ENCODE peak calls at places on chromosomes 2 and 18, in four cellular contexts. D is RWPE1, G is foreskin fibroblast, R is AG09309. K is an unnamed sample.

GRCh38 chr2:207805566-207806226 is 36.0 kb upstream of the FZD5 start:
- DNase-seq in G (no peak), D (peak; percentile 45), R (no peak), K (no peak)

GRCh38 chr18:3321133-3321812 is 59.3 kb downstream of the MYL12B start:
- DNase-seq in R (peak; percentile 53), D (peak; percentile 95), G (peak; percentile 88), K (no peak)

GRCh38 chr2:164430166-164430783 is 191.0 kb downstream of the GRB14 start:
- DNase-seq in G (peak; percentile 53), R (peak; percentile 7), D (peak; percentile 30), K (no peak)

GRCh38 chr2:129831018-129831417 is 148.4 kb upstream of the RAB6C start:
- DNase-seq in G (no peak), R (no peak), D (no peak), K (no peak)

GRCh38 chr2:217987391-217987790 is 15.4 kb downstream of the TNS1 start:
- DNase-seq in R (no peak), G (no peak), D (no peak), K (no peak)

GRCh38 chr18:57210101-57210661 is 63.3 kb downstream of the BOD1L2 start:
- DNase-seq in D (peak; percentile 72), G (peak; percentile 80), R (peak; percentile 38), K (no peak)

GRCh38 chr2:219563271-219563928 is 7.9 kb downstream of the OBSL1 start:
- DNase-seq in D (no peak), R (no peak), G (no peak), K (no peak)

GRCh38 chr18:59691046-59691395 is 6.2 kb downstream of the CCBE1 start:
- DNase-seq in R (no peak), D (no peak), G (peak; percentile 95), K (no peak)

GRCh38 chr2:21454839-21455238 is 331.1 kb downstream of the TDRD15 start:
- DNase-seq in D (no peak), G (no peak), R (no peak), K (no peak)

GRCh38 chr18:3595282-3596273 is 145.6 kb downstream of the TGIF1 start:
- DNase-seq in D (peak; percentile 78), G (peak; percentile 95), R (peak; percentile 92), K (peak; percentile 51)

GRCh38 chr18:22214731-22215528 is 45.5 kb downstream of the GATA6 start:
- DNase-seq in R (no peak), D (peak; percentile 29), G (peak; percentile 16), K (no peak)

GRCh38 chr2:206920310-206920709 is 19.0 kb upstream of the CPO start:
- DNase-seq in D (no peak), G (no peak), R (no peak), K (no peak)

GRCh38 chr2:239934571-239935171 is 90.5 kb downstream of the NDUFA10 start:
- DNase-seq in R (no peak), D (peak; percentile 29), G (peak; percentile 44), K (peak; percentile 73)

GRCh38 chr2:68908392-68908970 is 37.3 kb upstream of the BMP10 start:
- DNase-seq in G (peak; percentile 62), D (peak; percentile 72), R (peak; percentile 20), K (peak; percentile 73)

GRCh38 chr2:130338793-130339345 is 3.8 kb upstream of the IMP4 start:
- DNase-seq in D (no peak), R (no peak), G (no peak), K (no peak)

DNA sequence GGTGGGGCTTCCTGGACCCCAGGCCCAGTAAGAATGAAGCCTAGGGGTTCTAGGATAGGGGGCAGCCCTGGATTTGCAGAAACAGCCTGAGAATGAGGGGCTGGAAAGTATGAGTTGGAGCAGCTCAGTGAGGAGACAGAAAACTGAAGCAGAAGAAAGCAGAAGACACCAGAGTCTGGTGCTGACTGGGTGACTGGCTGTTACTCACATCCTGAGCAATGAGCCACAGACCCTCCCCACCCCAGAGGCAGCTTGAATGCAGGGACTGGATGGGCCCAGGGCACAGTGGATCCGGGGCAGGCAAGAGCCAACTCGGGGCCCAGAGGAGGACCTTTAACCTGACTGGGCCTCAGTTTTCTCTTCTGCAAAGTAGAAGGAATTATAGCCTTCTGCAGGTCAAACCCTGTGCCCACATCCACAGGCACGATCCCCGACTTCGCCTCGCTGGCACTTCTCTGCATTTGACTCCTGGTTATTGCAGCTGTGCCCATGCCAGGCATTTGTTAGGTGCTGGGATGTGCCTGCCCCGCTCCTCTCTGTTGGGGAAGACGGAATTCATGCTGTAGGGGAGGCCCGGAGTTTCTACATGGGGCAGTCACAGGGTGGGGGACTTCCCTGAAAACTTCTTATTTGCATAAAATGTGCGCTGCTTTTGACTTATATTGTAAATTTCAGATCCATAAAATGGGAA is 8.5 kb downstream of the STEAP3 start:
- DNase-seq in G (peak; percentile 75), R (no peak), D (peak; percentile 46), K (peak; percentile 71)
- TF ChIP-seq CTCF in G (no peak), R (no peak), D (no peak), K (no peak)

DNA sequence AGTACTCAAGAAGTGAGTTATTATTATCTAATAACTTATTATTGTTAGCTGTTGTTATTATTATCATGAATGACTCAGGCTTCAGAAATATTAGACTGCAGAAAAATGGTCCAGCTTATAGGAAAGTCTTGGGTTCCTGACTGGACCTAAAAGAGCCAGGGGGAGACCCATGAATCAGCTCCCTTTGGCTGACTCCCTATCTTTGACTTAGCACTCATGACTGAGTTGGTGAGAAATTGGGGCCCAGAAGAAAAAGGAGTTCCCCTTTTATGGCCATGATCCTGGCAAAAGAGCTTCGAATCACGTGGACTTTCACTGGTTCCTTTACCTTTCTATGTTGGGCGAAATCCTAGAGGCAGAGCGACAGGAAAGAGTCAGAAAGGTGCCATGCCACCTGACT is 145.8 kb downstream of the MYO3B start:
- DNase-seq in D (no peak), R (no peak), G (no peak), K (no peak)
- TF ChIP-seq CTCF in D (no peak), R (no peak), G (no peak), K (no peak)

GRCh38 chr2:162155093-162155492 is 3.0 kb upstream of the GCG start:
- DNase-seq in G (no peak), R (no peak), D (no peak), K (no peak)
- TF ChIP-seq CTCF in G (no peak), R (peak; percentile 12), D (no peak), K (no peak)

DNA sequence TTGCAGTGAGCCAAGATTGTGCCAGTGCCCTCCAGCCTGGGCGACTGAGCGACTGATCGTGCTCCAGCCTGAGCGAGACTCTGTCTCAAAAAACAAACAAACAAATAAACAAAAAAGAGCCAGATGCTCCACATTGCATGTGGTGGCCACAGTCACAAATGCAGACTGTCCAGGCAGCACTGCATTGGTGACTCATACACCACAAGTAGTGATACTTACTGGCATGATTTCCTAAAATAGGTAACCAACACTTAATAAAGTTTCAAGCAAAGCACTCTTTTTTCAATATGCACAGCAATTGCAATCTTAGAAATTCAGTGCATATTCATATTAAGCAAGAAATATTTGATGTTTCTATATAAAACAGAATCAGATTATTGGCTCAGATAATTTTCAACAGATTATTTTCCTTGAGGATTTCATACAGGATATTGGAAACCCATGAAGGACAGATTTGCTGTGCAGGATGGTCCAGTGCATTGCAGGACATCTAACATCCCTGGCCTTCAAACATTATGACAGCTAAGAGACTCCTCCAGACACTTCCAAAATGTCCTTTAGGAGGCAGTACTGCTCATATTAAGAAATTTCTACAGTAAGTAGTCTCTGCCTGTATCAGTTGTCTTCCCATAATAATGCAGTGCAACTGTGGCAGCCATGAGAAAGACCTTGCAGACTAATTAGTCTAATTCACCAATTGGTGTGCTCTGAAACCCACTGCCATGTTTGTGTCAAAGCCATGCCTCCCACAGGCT is 10.5 kb upstream of the SLC1A4 start:
- DNase-seq in D (no peak), R (no peak), G (peak; percentile 41), K (peak; percentile 28)
- TF ChIP-seq CTCF in D (no peak), R (no peak), G (no peak), K (peak; percentile 28)

GRCh38 chr18:43396266-43396665 is 119.0 kb upstream of the SYT4 start:
- DNase-seq in D (peak; percentile 0), G (peak; percentile 2), R (no peak), K (no peak)
- TF ChIP-seq CTCF in D (peak; percentile 30), G (peak; percentile 15), R (peak; percentile 23), K (no peak)

GRCh38 chr2:31212659-31213058 is 4.7 kb downstream of the CAPN14 start:
- DNase-seq in R (no peak), D (no peak), G (no peak), K (no peak)

GRCh38 chr2:31216734-31217133 is 581 bp downstream of the CAPN14 start:
- DNase-seq in G (no peak), D (no peak), R (no peak), K (no peak)

GRCh38 chr2:31214638-31214915 is 2.7 kb downstream of the CAPN14 start:
- DNase-seq in G (no peak), D (no peak), R (no peak), K (no peak)

GRCh38 chr2:31213883-31214637 is 3.3 kb downstream of the CAPN14 start:
- DNase-seq in G (no peak), R (no peak), D (no peak), K (no peak)

DNA sequence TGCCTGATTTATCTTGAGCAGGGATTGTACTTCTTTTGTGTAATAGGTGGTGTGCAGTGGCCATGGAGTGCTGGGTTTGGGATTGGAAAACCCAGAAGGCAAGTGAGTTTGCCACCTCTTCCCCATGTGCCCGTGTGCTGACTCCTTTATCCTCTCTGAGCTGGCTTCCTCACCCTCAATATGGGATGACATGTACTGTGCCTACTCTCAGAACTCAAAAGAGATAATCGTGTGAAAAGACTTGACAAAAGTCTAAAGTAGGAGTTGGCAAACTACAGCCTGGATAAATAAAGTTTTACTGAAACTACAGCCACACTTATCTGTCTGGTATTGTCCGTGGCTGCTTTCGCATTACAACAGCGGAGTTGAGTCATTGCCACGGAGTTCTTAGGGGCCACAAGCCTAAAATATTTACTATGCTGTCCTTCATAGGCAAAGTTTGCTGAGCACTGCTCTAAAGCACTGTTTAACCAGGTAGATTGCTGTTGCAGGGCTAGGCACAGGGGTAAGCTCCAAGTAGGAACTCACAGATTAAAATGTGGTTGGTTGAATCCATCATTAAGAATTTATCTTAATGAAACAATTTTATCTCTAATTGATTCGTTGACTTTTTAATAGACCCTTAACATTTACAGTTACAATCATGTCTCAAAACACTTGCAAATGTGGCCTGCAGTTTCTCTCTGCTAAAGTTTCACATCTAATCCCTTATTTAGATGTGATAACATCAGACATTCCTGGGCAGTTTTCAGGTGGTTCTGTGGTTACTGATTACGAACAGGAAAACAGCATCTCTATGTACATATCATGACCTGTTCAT is 4.0 kb downstream of the CAPN14 start:
- DNase-seq in G (no peak), R (no peak), D (no peak), K (no peak)
- TF ChIP-seq CTCF in G (no peak), R (no peak), D (no peak), K (no peak)

DNA sequence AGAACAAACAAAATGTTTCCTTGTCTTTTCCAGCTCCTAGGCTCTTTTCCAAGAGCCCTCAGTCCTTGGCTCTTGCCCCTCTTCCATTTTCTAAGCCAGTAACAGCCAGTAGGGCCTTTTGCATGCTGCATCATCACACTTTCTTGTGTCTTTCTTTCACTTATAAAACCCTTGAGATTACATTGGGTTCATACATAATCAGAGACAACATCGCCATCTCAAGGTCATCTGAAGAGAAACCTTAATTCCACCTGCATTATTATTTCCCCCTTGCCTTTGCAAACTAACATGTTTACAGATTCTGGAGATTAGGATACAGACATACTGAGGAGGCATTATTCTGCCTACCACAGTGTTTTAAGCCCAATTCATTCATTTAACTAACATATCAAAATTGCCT is 697.3 kb downstream of the TRIB2 start:
- DNase-seq in D (no peak), R (no peak), G (no peak), K (no peak)
- TF ChIP-seq CTCF in D (no peak), R (no peak), G (no peak), K (no peak)